ENCODE peak calls at places on chromosomes 7 and 10, in seven cellular contexts. C, T, X, M, I, F and A are unnamed samples.

GRCh38 chr7:25262586-25262985 is 34.3 kb upstream of the NPVF start:
- DNase-seq in M (no peak), F (no peak), I (no peak), X (no peak), C (peak), T (peak), A (no peak)

GRCh38 chr7:120996333-120996982 is 7.9 kb downstream of the CPED1 start:
- DNase-seq in X (peak), F (peak), T (no peak), I (peak), M (no peak), C (no peak), A (peak)

GRCh38 chr10:96257944-96258343 is 13.4 kb downstream of the BLNK start:
- DNase-seq in T (no peak), I (no peak), C (no peak), X (no peak), M (no peak), F (no peak), A (no peak)

GRCh38 chr7:80640841-80641240 is 2.4 kb downstream of the CD36 start:
- DNase-seq in T (no peak), M (no peak), F (no peak), I (no peak), C (no peak), X (no peak), A (no peak)

GRCh38 chr7:90236890-90237289 is 8.1 kb upstream of the CFAP69 start:
- DNase-seq in M (no peak), C (no peak), X (no peak), I (peak), F (no peak), T (no peak), A (no peak)

GRCh38 chr7:33107136-33108066 is 1.8 kb downstream of the RP9 start:
- DNase-seq in I (peak), T (peak), M (no peak), X (no peak), F (peak), C (peak), A (peak)

GRCh38 chr10:78470267-78471103 is 436.8 kb downstream of the RPS24 start:
- DNase-seq in I (no peak), M (no peak), X (no peak), T (no peak), C (no peak), F (no peak), A (no peak)

GRCh38 chr10:14812271-14812670 is 25.6 kb downstream of the CDNF start:
- DNase-seq in M (no peak), F (peak), C (peak), T (peak), I (no peak), X (no peak), A (peak)

GRCh38 chr7:113143486-113144257 is 25.3 kb upstream of the SMIM30 start:
- DNase-seq in C (no peak), X (no peak), T (no peak), M (no peak), I (no peak), F (no peak), A (no peak)

GRCh38 chr7:73700070-73700423 is 16.6 kb downstream of the BUD23 start:
- DNase-seq in M (no peak), C (no peak), I (no peak), T (no peak), F (no peak), X (no peak), A (no peak)

GRCh38 chr7:157738064-157738460 is 401.3 kb downstream of the DNAJB6 start:
- DNase-seq in M (no peak), F (no peak), I (no peak), X (no peak), T (peak), C (no peak), A (peak)

GRCh38 chr7:47979832-47980181 is 392 bp upstream of the HUS1 start:
- DNase-seq in C (no peak), I (no peak), F (no peak), T (no peak), M (no peak), X (no peak), A (no peak)

GRCh38 chr7:17462059-17462695 is 163.7 kb downstream of the AHR start:
- DNase-seq in T (no peak), C (no peak), F (no peak), I (no peak), M (peak), X (no peak), A (no peak)

GRCh38 chr10:51619365-51619764 is 80.0 kb downstream of the CSTF2T start:
- DNase-seq in I (no peak), X (no peak), C (no peak), F (no peak), M (no peak), T (peak), A (no peak)

GRCh38 chr10:13709931-13710690 is 123.3 kb downstream of the PRPF18 start:
- DNase-seq in T (no peak), C (no peak), I (no peak), M (no peak), F (no peak), X (no peak), A (no peak)

GRCh38 chr10:32348297-32349198 is 1.6 kb upstream of the EPC1 start:
- DNase-seq in T (no peak), X (no peak), F (no peak), C (no peak), M (no peak), I (no peak), A (peak)

GRCh38 chr10:84587789-84588188 is 259.4 kb downstream of the CCSER2 start:
- DNase-seq in I (no peak), F (no peak), M (no peak), C (no peak), T (peak), X (no peak), A (no peak)

GRCh38 chr7:73706122-73707044 is 13.1 kb downstream of the STX1A start:
- DNase-seq in I (no peak), C (peak), X (no peak), F (no peak), M (peak), T (no peak), A (no peak)

GRCh38 chr7:54349259-54349658 is 192.9 kb upstream of the VSTM2A start:
- DNase-seq in F (no peak), T (peak), M (no peak), C (no peak), X (no peak), I (no peak), A (no peak)

GRCh38 chr7:95011156-95011928 is 103.9 kb downstream of the PPP1R9A start:
- DNase-seq in F (no peak), C (peak), M (no peak), I (no peak), X (no peak), T (no peak), A (no peak)

GRCh38 chr10:110850990-110851389 is 20.7 kb upstream of the PDCD4 start:
- DNase-seq in M (no peak), F (no peak), C (no peak), T (no peak), I (no peak), X (no peak), A (peak)
- H3K27ac ChIP-seq in M (no peak), F (peak), C (no peak), T (no peak), I (peak), X (no peak), A (no peak)

GRCh38 chr10:61634711-61635110 is 28.0 kb upstream of the CABCOCO1 start:
- DNase-seq in F (no peak), M (no peak), C (no peak), X (no peak), T (no peak), I (no peak), A (no peak)

GRCh38 chr10:61635946-61636345 is 26.8 kb upstream of the CABCOCO1 start:
- DNase-seq in X (no peak), T (no peak), F (no peak), M (peak), C (peak), I (no peak), A (no peak)

GRCh38 chr10:61628875-61629513 is 33.7 kb upstream of the CABCOCO1 start:
- DNase-seq in M (no peak), T (peak), I (no peak), X (peak), C (peak), F (no peak), A (no peak)

GRCh38 chr10:61629594-61629993 is 33.1 kb upstream of the CABCOCO1 start:
- DNase-seq in T (peak), X (no peak), M (no peak), I (no peak), C (no peak), F (no peak), A (no peak)

DNA sequence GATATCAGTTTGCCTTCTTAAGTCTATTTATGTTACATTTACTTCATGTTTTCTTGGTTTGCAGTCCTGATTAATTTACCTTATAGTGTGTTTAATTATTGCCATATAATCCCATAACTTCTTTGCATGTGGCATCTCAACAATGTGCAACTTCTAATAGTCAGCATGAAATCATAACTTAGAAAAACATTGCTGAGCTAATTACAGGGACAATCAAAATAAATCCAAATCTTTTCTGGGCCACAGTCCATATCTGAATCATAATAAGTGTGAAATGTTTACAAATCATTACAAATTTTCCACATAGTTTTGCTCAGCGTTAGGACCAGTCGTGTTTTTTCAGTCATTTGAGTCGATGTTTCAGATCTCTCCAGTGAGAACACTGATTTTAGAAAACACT is 29.1 kb upstream of the CABCOCO1 start:
- DNase-seq in C (no peak), X (no peak), T (no peak), M (no peak), I (no peak), F (no peak), A (no peak)
- H3K4me3 ChIP-seq in C (no peak), X (no peak), T (no peak), M (no peak), I (no peak), F (no peak), A (no peak)

GRCh38 chr7:105345725-105346124 is 43.0 kb downstream of the SRPK2 start:
- DNase-seq in M (no peak), C (no peak), I (no peak), X (no peak), T (no peak), F (no peak), A (peak)
- H3K27ac ChIP-seq in M (no peak), C (no peak), I (no peak), X (no peak), T (no peak), F (no peak), A (no peak)

GRCh38 chr10:115827650-115828049 is 445.4 kb downstream of the GFRA1 start:
- DNase-seq in C (no peak), F (no peak), M (no peak), I (no peak), T (peak), X (no peak), A (no peak)
- H3K4me3 ChIP-seq in C (no peak), F (no peak), M (no peak), I (no peak), T (no peak), X (no peak), A (no peak)

GRCh38 chr7:143239822-143240221 is 18.0 kb downstream of the TAS2R40 start:
- DNase-seq in C (no peak), I (no peak), T (no peak), M (no peak), X (no peak), F (no peak), A (no peak)

GRCh38 chr7:143243011-143243410 is 20.2 kb upstream of the GSTK1 start:
- DNase-seq in M (no peak), I (peak), X (no peak), C (no peak), F (no peak), T (no peak), A (no peak)

GRCh38 chr7:143237363-143237762 is 15.5 kb downstream of the TAS2R40 start:
- DNase-seq in X (no peak), F (no peak), I (no peak), M (no peak), T (no peak), C (no peak), A (no peak)

GRCh38 chr7:143238289-143238995 is 16.6 kb downstream of the TAS2R40 start:
- DNase-seq in T (no peak), C (no peak), F (no peak), M (no peak), X (no peak), I (no peak), A (no peak)

DNA sequence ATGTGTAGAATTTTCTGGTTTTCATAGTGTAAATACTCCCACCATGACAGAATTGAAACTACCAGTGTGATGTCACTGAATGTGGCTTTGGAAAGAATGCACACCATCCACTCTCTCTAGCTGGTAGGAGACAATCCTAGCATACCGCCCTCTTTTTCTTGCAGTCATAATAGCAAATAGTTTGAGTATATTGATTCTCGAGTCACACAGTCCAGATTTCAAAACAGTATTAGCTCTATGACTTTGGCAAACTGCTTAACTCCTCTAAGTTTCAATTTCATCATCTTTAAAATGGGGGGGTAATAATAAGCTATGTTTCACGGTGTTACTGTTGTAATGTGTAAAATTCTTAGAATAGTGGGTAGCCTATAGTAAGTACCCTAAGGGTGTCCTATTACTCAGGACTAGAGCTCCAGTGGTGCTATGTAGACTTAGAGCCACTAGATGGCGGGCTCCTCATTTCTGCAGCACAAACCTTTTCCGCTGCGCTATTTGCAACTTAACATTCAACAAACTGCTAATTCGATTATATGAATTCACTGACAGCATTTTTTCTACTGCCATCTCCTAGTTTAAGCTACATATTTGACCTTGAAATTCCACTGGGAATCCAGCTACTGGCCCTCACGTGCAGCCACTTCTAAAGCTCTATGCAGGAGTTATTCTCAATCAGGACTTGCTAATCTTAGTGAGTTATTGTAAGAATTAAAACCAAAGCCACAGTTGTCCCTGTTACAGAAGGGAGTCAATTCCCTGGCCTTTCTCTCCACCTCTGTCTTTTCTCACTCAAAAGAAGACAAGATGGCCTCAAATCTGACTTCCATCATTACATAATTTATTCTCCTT is 18.7 kb downstream of the TAS2R40 start:
- DNase-seq in X (peak), T (peak), C (peak), I (peak), F (peak), M (peak), A (peak)
- H3K27ac ChIP-seq in X (no peak), T (no peak), C (no peak), I (peak), F (no peak), M (no peak), A (no peak)